ENCODE peak calls at places on chromosome 9, in ten cellular contexts. Y is NCI-H1105; Q is HT-29; D is activated CD8-positive, alpha-beta memory T cell treated with anti-CD3 and anti-CD28 coated beads for 48 hours; H is glomerular endothelial cell; F is hippocampal formation; U is activated CD4-positive, CD25-positive, alpha-beta regulatory T cell; N is CD4-positive, alpha-beta T cell; G is GM23248; R is stimulated activated effector memory CD8-positive, alpha-beta T cell treated with anti-CD3 and anti-CD28 coated beads, Interleukin-12 subunit alpha, Interleukin-12 subunit beta, amount 100 ng/mL, for 72 hours. T is an unnamed sample.

GRCh38 chr9:6667633-6668280 is 22.2 kb upstream of the GLDC start:
- DNase-seq in R (no peak), G (peak), N (no peak), D (no peak), H (no peak), Q (peak), F (peak), Y (peak), U (no peak), T (peak)

GRCh38 chr9:136947955-136948510 is 3.0 kb downstream of the C8G start:
- DNase-seq in N (no peak), D (no peak), H (no peak), U (no peak), R (no peak), F (peak), G (peak), Y (no peak), Q (peak), T (peak)

GRCh38 chr9:78923966-78924659 is 627.2 kb downstream of the PSAT1 start:
- DNase-seq in F (no peak), Y (no peak), R (no peak), H (no peak), N (no peak), D (no peak), U (no peak), Q (peak), G (no peak), T (no peak)

GRCh38 chr9:127193483-127193882 is 71.0 kb upstream of the ANGPTL2 start:
- DNase-seq in F (no peak), U (no peak), N (no peak), G (no peak), D (no peak), Y (no peak), Q (no peak), H (no peak), R (no peak), T (no peak)

GRCh38 chr9:3962467-3962866 is 337.4 kb downstream of the GLIS3 start:
- DNase-seq in Q (peak), D (no peak), N (no peak), H (no peak), G (peak), Y (no peak), F (no peak), R (no peak), U (no peak), T (no peak)

GRCh38 chr9:94867842-94868312 is 141.4 kb downstream of the AOPEP start:
- DNase-seq in U (no peak), G (peak), Y (no peak), F (no peak), D (no peak), R (no peak), Q (peak), H (peak), N (no peak), T (no peak)

GRCh38 chr9:84283895-84284294 is 56.7 kb downstream of the SLC28A3 start:
- DNase-seq in Y (peak), G (no peak), H (no peak), R (no peak), N (no peak), U (no peak), Q (no peak), F (peak), D (no peak), T (no peak)

GRCh38 chr9:134217431-134218210 is 53.3 kb upstream of the RNU6ATAC start:
- DNase-seq in Q (peak), D (no peak), F (no peak), H (no peak), G (no peak), N (no peak), R (no peak), U (no peak), Y (no peak), T (peak)

GRCh38 chr9:136326061-136326776 is 1.1 kb upstream of the GPSM1 start:
- DNase-seq in R (no peak), D (no peak), Y (no peak), N (no peak), Q (no peak), F (no peak), H (no peak), G (peak), U (no peak), T (no peak)

GRCh38 chr9:132546148-132547051 is 36.0 kb upstream of the BARHL1 start:
- DNase-seq in N (no peak), G (peak), Q (no peak), U (no peak), Y (peak), F (no peak), H (no peak), R (no peak), D (no peak), T (no peak)

GRCh38 chr9:137466041-137466799 is 7.1 kb upstream of the NSMF start:
- DNase-seq in R (no peak), N (no peak), U (no peak), Y (no peak), G (no peak), F (no peak), H (no peak), Q (no peak), D (no peak), T (no peak)

GRCh38 chr9:114078781-114079156 is 669 bp upstream of the AMBP start:
- DNase-seq in U (no peak), G (no peak), H (no peak), Q (no peak), N (no peak), F (no peak), Y (no peak), D (no peak), R (no peak), T (no peak)

GRCh38 chr9:125758986-125759811 is 12.0 kb downstream of the PBX3 start:
- DNase-seq in Q (no peak), G (peak), F (peak), N (no peak), H (no peak), Y (no peak), U (no peak), D (no peak), R (no peak), T (no peak)

GRCh38 chr9:79663299-79663698 is 91.5 kb downstream of the TLE4 start:
- DNase-seq in R (no peak), H (no peak), Q (no peak), G (peak), F (no peak), Y (no peak), U (no peak), N (no peak), D (no peak), T (no peak)

GRCh38 chr9:71822455-71822854 is 54.1 kb upstream of the CEMIP2 start:
- DNase-seq in Y (no peak), Q (no peak), G (no peak), U (no peak), N (no peak), D (no peak), H (no peak), F (no peak), R (no peak), T (no peak)

GRCh38 chr9:27117489-27118135 is 8.6 kb downstream of the TEK start:
- DNase-seq in N (no peak), F (no peak), U (no peak), R (no peak), Q (peak), H (no peak), Y (no peak), D (no peak), G (peak), T (peak)

GRCh38 chr9:104906441-104907277 is 21.3 kb downstream of the ABCA1 start:
- DNase-seq in D (no peak), F (no peak), Q (no peak), H (no peak), U (no peak), G (peak), Y (no peak), R (no peak), N (no peak), T (no peak)

GRCh38 chr9:133892193-133892920 is 99.8 kb downstream of the VAV2 start:
- DNase-seq in R (no peak), U (no peak), Q (no peak), F (no peak), H (no peak), Y (no peak), D (no peak), G (no peak), N (no peak), T (peak)

GRCh38 chr9:89603629-89604462 is 966 bp upstream of the GADD45G start:
- DNase-seq in U (no peak), Y (peak), N (no peak), Q (peak), G (peak), D (no peak), F (peak), R (no peak), H (no peak), T (peak)

GRCh38 chr9:136342191-136343120 is 15.1 kb downstream of the GPSM1 start:
- DNase-seq in G (peak), D (peak), Y (no peak), F (peak), Q (peak), R (peak), H (no peak), N (peak), U (no peak), T (peak)

GRCh38 chr9:96383165-96383939 is at the start of gene SLC35D2:
- DNase-seq in Y (peak), F (peak), Q (peak), D (no peak), U (no peak), G (peak), N (no peak), R (peak), H (no peak), T (peak)

GRCh38 chr9:119451426-119451825 is 82.2 kb upstream of the BRINP1 start:
- DNase-seq in N (no peak), D (no peak), Q (no peak), U (no peak), F (no peak), Y (no peak), R (no peak), G (no peak), H (no peak), T (peak)

GRCh38 chr9:21764736-21765245 is 37.6 kb upstream of the MTAP start:
- DNase-seq in H (no peak), Q (no peak), F (no peak), N (no peak), G (peak), Y (no peak), D (no peak), R (no peak), U (no peak), T (no peak)

GRCh38 chr9:135090547-135090946 is 3.1 kb downstream of the OLFM1 start:
- DNase-seq in D (no peak), G (peak), N (no peak), U (no peak), Q (no peak), Y (no peak), H (no peak), F (no peak), R (no peak), T (no peak)

GRCh38 chr9:4555251-4555650 is 65.0 kb downstream of the SLC1A1 start:
- DNase-seq in R (no peak), U (no peak), G (peak), Q (no peak), Y (peak), N (no peak), H (peak), D (no peak), F (no peak), T (no peak)

GRCh38 chr9:132894857-132895846 is 16.5 kb downstream of the SPACA9 start:
- DNase-seq in H (no peak), U (no peak), Q (no peak), R (no peak), G (no peak), D (no peak), Y (no peak), N (no peak), F (no peak), T (no peak)

GRCh38 chr9:36258170-36258988 is at the start of gene GNE:
- DNase-seq in U (peak), R (peak), F (peak), Q (peak), Y (no peak), D (peak), G (peak), H (peak), N (peak), T (peak)

GRCh38 chr9:92954078-92954861 is 6.9 kb downstream of the FGD3 start:
- DNase-seq in Q (peak), Y (peak), D (peak), R (peak), G (peak), N (peak), U (peak), H (no peak), F (no peak), T (peak)

GRCh38 chr9:81729141-81729540 is 39.8 kb upstream of the TLE1 start:
- DNase-seq in F (no peak), R (no peak), D (no peak), H (no peak), G (no peak), N (no peak), U (no peak), Y (no peak), Q (no peak), T (no peak)

GRCh38 chr9:132008871-132009812 is 70.5 kb downstream of the MED27 start:
- DNase-seq in H (no peak), N (no peak), Y (no peak), Q (no peak), U (no peak), R (no peak), G (no peak), F (no peak), D (no peak), T (no peak)

GRCh38 chr9:16267336-16268036 is 603.0 kb downstream of the BNC2 start:
- DNase-seq in F (no peak), G (peak), U (no peak), Y (no peak), Q (no peak), N (no peak), D (no peak), R (no peak), H (no peak), T (peak)

GRCh38 chr9:105150991-105151685 is 93.3 kb upstream of the SLC44A1 start:
- DNase-seq in G (peak), D (no peak), H (no peak), Y (no peak), U (no peak), R (no peak), Q (no peak), F (no peak), N (no peak), T (no peak)

GRCh38 chr9:137606734-137607138 is 1.2 kb downstream of the ARRDC1 start:
- DNase-seq in F (no peak), N (no peak), Y (no peak), H (no peak), R (no peak), Q (peak), U (no peak), D (no peak), G (peak), T (no peak)

GRCh38 chr9:70805953-70806352 is 315.5 kb downstream of the TRPM3 start:
- DNase-seq in U (no peak), G (no peak), D (no peak), R (no peak), F (peak), H (no peak), Q (no peak), N (no peak), Y (no peak), T (no peak)

GRCh38 chr9:128324401-128324800 is 1.8 kb downstream of the COQ4 start:
- DNase-seq in Q (no peak), R (no peak), H (no peak), F (no peak), U (no peak), D (no peak), N (no peak), Y (no peak), G (no peak), T (no peak)

GRCh38 chr9:21782207-21782606 is 20.2 kb upstream of the MTAP start:
- DNase-seq in H (no peak), Y (no peak), U (no peak), D (no peak), G (peak), N (no peak), Q (peak), F (no peak), R (no peak), T (no peak)

GRCh38 chr9:106059886-106060285 is 365.5 kb downstream of the TMEM38B start:
- DNase-seq in G (no peak), H (no peak), D (no peak), R (no peak), Q (no peak), F (no peak), Y (no peak), N (no peak), U (no peak), T (no peak)

GRCh38 chr9:98821831-98822230 is 14.4 kb downstream of the GALNT12 start:
- DNase-seq in G (no peak), F (no peak), Y (no peak), U (no peak), H (no peak), R (no peak), Q (no peak), D (no peak), N (no peak), T (no peak)

GRCh38 chr9:129052592-129052991 is 16.2 kb downstream of the MIGA2 start:
- DNase-seq in Y (no peak), N (no peak), U (no peak), R (no peak), Q (peak), D (no peak), G (no peak), H (no peak), F (no peak), T (peak)

T was measured in small intestine.